ENCODE peak calls at places on chromosome 19, in five cellular contexts. J is PC-9, U is brain microvascular endothelial cell, M is esophagus squamous epithelium, O is mammary epithelial cell. K is an unnamed sample.

GRCh38 chr19:6499052-6499790 is 2.9 kb downstream of the TUBB4A start:
- DNase-seq in U (no peak), O (no peak), J (no peak), M (no peak), K (no peak)

GRCh38 chr19:49212302-49212701 is 54.7 kb downstream of the TRPM4 start:
- DNase-seq in M (no peak), J (peak), O (no peak), U (no peak), K (peak)

GRCh38 chr19:57008432-57008831 is 111.4 kb upstream of the USP29 start:
- DNase-seq in M (no peak), J (no peak), U (no peak), O (no peak), K (no peak)

GRCh38 chr19:49333426-49334288 is 1.5 kb upstream of the CD37 start:
- DNase-seq in O (no peak), J (no peak), U (no peak), M (no peak), K (no peak)

GRCh38 chr19:15469513-15470297 is 5.4 kb upstream of the RASAL3 start:
- DNase-seq in U (no peak), J (no peak), O (no peak), M (no peak), K (no peak)

GRCh38 chr19:47704024-47704423 is 9.2 kb upstream of the EHD2 start:
- DNase-seq in O (no peak), J (no peak), U (peak), M (no peak), K (no peak)

GRCh38 chr19:8607386-8607785 is 3.1 kb downstream of the ADAMTS10 start:
- DNase-seq in J (no peak), U (peak), M (no peak), O (no peak), K (no peak)

GRCh38 chr19:7287716-7288115 is 6.5 kb downstream of the INSR start:
- DNase-seq in M (no peak), O (no peak), U (no peak), J (no peak), K (no peak)

GRCh38 chr19:33868821-33869412 is 72.2 kb downstream of the KCTD15 start:
- DNase-seq in J (no peak), U (no peak), O (peak), M (no peak), K (peak)

GRCh38 chr19:6272411-6272791 is 7.4 kb downstream of the MLLT1 start:
- DNase-seq in M (no peak), O (no peak), J (no peak), U (no peak), K (no peak)

GRCh38 chr19:3818918-3819317 is 32.7 kb upstream of the MATK start:
- DNase-seq in O (no peak), J (no peak), M (no peak), U (no peak), K (no peak)

GRCh38 chr19:38917921-38918491 is 6.0 kb upstream of the CCER2 start:
- DNase-seq in M (no peak), J (peak), O (no peak), U (no peak), K (peak)

GRCh38 chr19:40717880-40718773 is 1.2 kb downstream of the ITPKC start:
- DNase-seq in J (peak), U (no peak), M (no peak), O (peak), K (peak)

GRCh38 chr19:55484571-55485438 is at the start of gene NAT14:
- DNase-seq in M (no peak), J (peak), U (no peak), O (peak), K (peak)

GRCh38 chr19:40365613-40366401 is 17.3 kb downstream of the PLD3 start:
- DNase-seq in O (no peak), M (no peak), J (peak), U (peak), K (peak)

GRCh38 chr19:3932931-3933810 is at the start of gene NMRK2:
- DNase-seq in O (no peak), J (no peak), U (no peak), M (no peak), K (no peak)

GRCh38 chr19:16226878-16227836 is 29.4 kb downstream of the AP1M1 start:
- DNase-seq in M (no peak), J (no peak), O (no peak), U (no peak), K (no peak)

GRCh38 chr19:5369962-5370367 is 29.4 kb upstream of the PTPRS start:
- DNase-seq in M (no peak), U (peak), O (no peak), J (peak), K (no peak)

GRCh38 chr19:55831846-55832245 is at the start of gene NLRP11:
- DNase-seq in M (no peak), U (no peak), O (no peak), J (no peak), K (no peak)

GRCh38 chr19:9645466-9645865 is 24.4 kb upstream of the ZNF561 start:
- DNase-seq in J (no peak), O (no peak), U (no peak), M (no peak), K (no peak)

GRCh38 chr19:38152461-38153379 is 71.3 kb downstream of the DPF1 start:
- DNase-seq in J (no peak), O (no peak), M (no peak), U (peak), K (peak)

GRCh38 chr19:50719566-50719965 is at the start of gene SHANK1:
- DNase-seq in M (no peak), J (no peak), U (no peak), O (no peak), K (no peak)

GRCh38 chr19:50720181-50720920 is 749 bp upstream of the SHANK1 start:
- DNase-seq in U (no peak), M (no peak), J (no peak), O (no peak), K (no peak)

GRCh38 chr19:50718255-50719118 is 1.1 kb downstream of the SHANK1 start:
- DNase-seq in M (no peak), U (no peak), J (no peak), O (no peak), K (no peak)

GRCh38 chr19:50717891-50718254 is 1.7 kb downstream of the SHANK1 start:
- DNase-seq in O (no peak), U (no peak), J (no peak), M (no peak), K (no peak)

GRCh38 chr19:50719119-50719435 is 525 bp downstream of the SHANK1 start:
- DNase-seq in U (no peak), O (no peak), M (no peak), J (no peak), K (no peak)
- TF ChIP-seq CTCF in U (no peak), O (no peak), M (no peak), J (no peak), K (no peak)

DNA sequence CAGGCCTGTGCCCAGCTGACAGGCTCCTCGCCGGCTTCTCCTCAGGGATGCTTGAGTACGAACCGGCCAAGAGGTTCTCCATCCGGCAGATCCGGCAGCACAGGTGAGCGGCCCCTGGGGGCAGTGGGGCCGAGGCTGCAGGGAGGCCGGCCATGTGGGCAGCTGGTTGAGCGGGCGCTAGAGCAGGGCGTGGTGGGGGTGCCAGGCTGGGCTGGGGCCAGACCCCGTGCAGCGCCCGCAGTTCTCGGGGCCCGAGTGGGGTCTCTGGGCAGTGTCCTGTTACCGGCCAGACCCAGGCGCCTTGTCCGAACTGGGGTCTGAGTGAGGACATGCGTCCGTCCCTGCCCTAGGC is 15.9 kb downstream of the CBARP start:
- DNase-seq in M (no peak), O (no peak), J (no peak), U (no peak), K (no peak)
- H3K27ac ChIP-seq in M (peak), O (no peak), J (no peak), U (no peak), K (peak)

GRCh38 chr19:18895038-18895827 is 725 bp downstream of the CERS1 start:
- DNase-seq in O (peak), U (no peak), J (peak), M (no peak), K (peak)
- TF ChIP-seq CTCF in O (peak), U (peak), J (peak), M (peak), K (peak)

DNA sequence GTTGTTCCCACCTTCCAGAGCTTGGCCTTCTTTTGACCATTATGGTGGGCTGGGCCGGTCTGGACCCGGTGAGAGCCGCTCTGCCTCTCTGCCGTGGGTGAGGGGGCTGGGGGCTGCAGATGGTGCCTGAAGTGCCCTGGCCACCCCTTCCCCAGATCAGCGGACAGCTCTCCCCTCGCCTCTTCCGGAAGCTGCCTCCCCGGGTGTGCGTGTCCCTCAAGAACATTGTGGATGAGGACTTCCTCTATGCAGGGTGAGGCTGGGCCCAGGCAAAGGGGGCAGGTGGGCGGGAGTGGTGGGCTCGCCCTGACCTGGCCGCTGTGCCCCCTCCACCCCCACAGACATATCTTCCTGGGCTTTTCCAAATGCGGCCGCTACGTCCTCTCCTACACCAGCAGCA is 1.9 kb downstream of the DCAF15 start:
- DNase-seq in O (no peak), U (no peak), M (no peak), J (no peak), K (no peak)
- H3K27ac ChIP-seq in O (no peak), U (no peak), M (no peak), J (no peak), K (peak)

DNA sequence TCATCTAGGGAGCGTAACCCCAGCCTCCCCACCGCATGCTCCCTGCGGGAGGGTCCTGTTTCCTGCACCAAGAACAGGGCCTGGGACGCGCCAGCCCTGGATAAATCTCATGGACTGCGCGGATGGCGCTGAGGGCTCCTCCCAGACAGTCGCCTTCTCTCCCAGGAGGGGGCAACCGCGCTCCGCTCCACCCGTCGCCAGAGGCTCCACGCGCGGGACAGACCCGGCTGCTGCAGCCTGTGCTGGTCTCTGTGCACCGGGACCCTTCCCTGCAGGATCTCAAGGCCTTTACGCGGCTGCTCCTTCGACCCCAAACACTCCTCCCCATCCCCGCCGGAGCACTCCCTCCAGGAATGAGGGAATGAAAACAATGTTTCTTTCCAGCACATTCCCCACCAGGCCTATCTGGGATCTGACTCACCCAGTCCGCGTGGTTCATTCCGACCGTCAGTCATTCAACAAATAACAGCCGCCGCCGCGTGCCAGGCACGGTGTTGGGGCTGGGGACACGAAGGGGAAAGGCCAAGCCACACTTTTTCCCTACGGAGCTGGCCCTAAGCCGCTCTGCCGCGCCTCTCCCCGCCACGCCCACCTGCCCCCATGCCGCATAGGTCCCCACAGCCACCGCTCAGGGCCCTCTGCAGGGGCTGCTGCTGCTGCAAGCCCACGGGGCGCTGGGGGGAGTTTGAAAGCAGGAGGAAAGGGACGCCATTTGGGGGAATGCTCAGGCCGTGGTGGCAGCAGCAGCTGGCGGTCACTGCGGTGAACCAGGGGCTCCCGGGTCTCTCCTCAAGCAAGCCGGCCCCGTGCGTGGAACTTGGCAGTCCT is 6.0 kb downstream of the PNMA8B start:
- DNase-seq in M (no peak), J (no peak), U (peak), O (no peak), K (no peak)
- TF ChIP-seq CTCF in M (no peak), J (no peak), U (peak), O (no peak), K (no peak)

K was measured in RWPE1.